ENCODE peak calls at places on chromosome 1, in nine cellular contexts. N is uterus; J is EL; W is activated CD8-positive, alpha-beta memory T cell treated with anti-CD3 and anti-CD28 coated beads for 1 hour; T is ovary; V is NCI-H226; X is stimulated activated CD4-positive, alpha-beta T cell treated with anti-CD3 and anti-CD28 coated beads, Interleukin-4, amount 100 ng/mL, for 4 hours; F is Calu3; B is CD8-positive, alpha-beta T cell. U is an unnamed sample.

GRCh38 chr1:61253059-61253735 is 170.8 kb downstream of the NFIA start:
- DNase-seq in N (peak), J (peak), W (no peak), T (peak), V (peak), X (no peak), F (peak), B (no peak), U (no peak)

GRCh38 chr1:54810144-54810942 is 9.2 kb upstream of the TTC22 start:
- DNase-seq in N (peak), J (peak), W (peak), T (peak), V (peak), X (peak), F (peak), B (peak), U (no peak)

GRCh38 chr1:107477233-107477632 is 336.4 kb downstream of the NTNG1 start:
- DNase-seq in N (no peak), J (no peak), W (no peak), T (no peak), V (no peak), X (no peak), F (no peak), B (no peak), U (no peak)

GRCh38 chr1:231691618-231692259 is 65.1 kb downstream of the DISC1 start:
- DNase-seq in N (no peak), J (peak), W (no peak), T (peak), V (no peak), X (no peak), F (peak), B (no peak), U (no peak)

GRCh38 chr1:175400811-175401210 is 208.2 kb upstream of the KIAA0040 start:
- DNase-seq in N (no peak), J (no peak), W (no peak), T (no peak), V (no peak), X (no peak), F (no peak), B (no peak), U (no peak)

GRCh38 chr1:98054786-98055185 is 134.0 kb upstream of the DPYD start:
- DNase-seq in N (no peak), J (no peak), W (no peak), T (no peak), V (no peak), X (no peak), F (no peak), B (no peak), U (no peak)

GRCh38 chr1:73770109-73770905 is 427.7 kb downstream of the LRRIQ3 start:
- DNase-seq in N (no peak), J (no peak), W (no peak), T (no peak), V (no peak), X (no peak), F (no peak), B (no peak), U (no peak)

GRCh38 chr1:181784039-181784683 is 277.4 kb downstream of the ZNF648 start:
- DNase-seq in N (no peak), J (no peak), W (no peak), T (no peak), V (no peak), X (no peak), F (no peak), B (no peak), U (no peak)

GRCh38 chr1:72186733-72187307 is 95.5 kb downstream of the NEGR1 start:
- DNase-seq in N (no peak), J (peak), W (no peak), T (no peak), V (no peak), X (no peak), F (no peak), B (no peak), U (no peak)

GRCh38 chr1:87104140-87104539 is 189.7 kb downstream of the HS2ST1 start:
- DNase-seq in N (no peak), J (no peak), W (no peak), T (no peak), V (no peak), X (no peak), F (no peak), B (no peak), U (no peak)

GRCh38 chr1:8815582-8816285 is 1.7 kb downstream of the RERE start:
- DNase-seq in N (no peak), J (no peak), W (no peak), T (no peak), V (no peak), X (no peak), F (no peak), B (no peak), U (no peak)

GRCh38 chr1:66282343-66282852 is 251.6 kb upstream of the SGIP1 start:
- DNase-seq in N (peak), J (peak), W (peak), T (no peak), V (peak), X (peak), F (peak), B (no peak), U (no peak)

GRCh38 chr1:47178020-47178419 is 11.8 kb downstream of the PDZK1IP1 start:
- DNase-seq in N (no peak), J (no peak), W (no peak), T (no peak), V (no peak), X (no peak), F (no peak), B (no peak), U (no peak)

GRCh38 chr1:116881879-116882520 is 27.7 kb upstream of the PTGFRN start:
- DNase-seq in N (peak), J (peak), W (no peak), T (peak), V (peak), X (peak), F (peak), B (peak), U (no peak)

GRCh38 chr1:150826299-150826698 is 18.2 kb upstream of the CTSK start:
- DNase-seq in N (no peak), J (no peak), W (no peak), T (no peak), V (no peak), X (no peak), F (no peak), B (no peak), U (no peak)

GRCh38 chr1:86375688-86376087 is 20.4 kb downstream of the ODF2L start:
- DNase-seq in N (no peak), J (no peak), W (no peak), T (no peak), V (no peak), X (no peak), F (no peak), B (no peak), U (no peak)

GRCh38 chr1:99680258-99680657 is 34.3 kb downstream of the PALMD start:
- DNase-seq in N (no peak), J (peak), W (no peak), T (no peak), V (peak), X (no peak), F (no peak), B (no peak), U (no peak)

GRCh38 chr1:7795406-7795805 is 11.3 kb downstream of the PER3 start:
- DNase-seq in N (no peak), J (no peak), W (no peak), T (no peak), V (no peak), X (no peak), F (no peak), B (no peak), U (no peak)

GRCh38 chr1:58392083-58392482 is 154.4 kb downstream of the OMA1 start:
- DNase-seq in N (no peak), J (no peak), W (no peak), T (no peak), V (no peak), X (no peak), F (no peak), B (no peak), U (no peak)

GRCh38 chr1:229006121-229006870 is 264.6 kb upstream of the RAB4A start:
- DNase-seq in N (no peak), J (no peak), W (no peak), T (no peak), V (no peak), X (no peak), F (no peak), B (no peak), U (no peak)

GRCh38 chr1:150528997-150529396 is 13.4 kb downstream of the FALEC start:
- DNase-seq in N (no peak), J (peak), W (no peak), T (peak), V (peak), X (no peak), F (peak), B (no peak), U (no peak)

U was measured in cerebellar nuclear complex.